ENCODE peak calls at places on chromosomes 7 and 10, in eight cellular contexts. F, E, I, W, J, B, O and A are unnamed samples.

GRCh38 chr7:5396542-5396941 is 27.1 kb downstream of the TNRC18 start:
- DNase-seq in F (peak; percentile 54), E (no peak), I (no peak), W (peak; percentile 23), J (no peak), B (peak; percentile 45), O (no peak), A (no peak)

GRCh38 chr7:105133358-105133757 is 119.4 kb downstream of the KMT2E start:
- DNase-seq in F (no peak), E (no peak), I (no peak), W (no peak), J (no peak), B (no peak), O (no peak), A (no peak)

GRCh38 chr10:50512743-50513416 is 110.9 kb downstream of the SGMS1 start:
- DNase-seq in F (peak; percentile 26), E (no peak), I (no peak), W (no peak), J (no peak), B (no peak), O (no peak), A (no peak)

GRCh38 chr10:15106352-15107013 is 9.3 kb downstream of the RPP38 start:
- DNase-seq in F (peak; percentile 58), E (peak; percentile 67), I (peak; percentile 83), W (peak; percentile 40), J (peak; percentile 64), B (peak; percentile 42), O (peak; percentile 55), A (no peak)

GRCh38 chr7:94294471-94295131 is 100.1 kb upstream of the COL1A2 start:
- DNase-seq in F (no peak), E (no peak), I (no peak), W (no peak), J (no peak), B (no peak), O (no peak), A (no peak)

GRCh38 chr7:49852619-49853462 is 79.4 kb downstream of the VWC2 start:
- DNase-seq in F (no peak), E (peak; percentile 49), I (peak; percentile 50), W (no peak), J (peak; percentile 31), B (no peak), O (peak; percentile 29), A (no peak)

GRCh38 chr10:341081-341740 is 206.0 kb downstream of the ZMYND11 start:
- DNase-seq in F (no peak), E (no peak), I (no peak), W (no peak), J (no peak), B (no peak), O (no peak), A (no peak)

GRCh38 chr7:127957886-127958285 is 73.4 kb downstream of the LRRC4 start:
- DNase-seq in F (no peak), E (no peak), I (no peak), W (no peak), J (no peak), B (no peak), O (no peak), A (no peak)

GRCh38 chr10:103618575-103619423 is 125.3 kb downstream of the NEURL1 start:
- DNase-seq in F (no peak), E (peak; percentile 66), I (no peak), W (no peak), J (peak; percentile 75), B (no peak), O (peak; percentile 81), A (no peak)

GRCh38 chr7:15839415-15840100 is 153.1 kb upstream of the MEOX2 start:
- DNase-seq in F (no peak), E (peak; percentile 45), I (peak; percentile 16), W (no peak), J (peak; percentile 83), B (no peak), O (peak; percentile 4), A (no peak)

GRCh38 chr10:30736685-30737232 is 107.2 kb upstream of the LYZL2 start:
- DNase-seq in F (no peak), E (peak; percentile 90), I (peak; percentile 99), W (no peak), J (no peak), B (no peak), O (no peak), A (peak; percentile 72)

GRCh38 chr7:41131956-41132355 is 570.9 kb downstream of the INHBA start:
- DNase-seq in F (no peak), E (no peak), I (no peak), W (no peak), J (no peak), B (no peak), O (no peak), A (no peak)

GRCh38 chr10:17950726-17951125 is 992 bp upstream of the SLC39A12 start:
- DNase-seq in F (no peak), E (no peak), I (no peak), W (no peak), J (no peak), B (no peak), O (no peak), A (no peak)

GRCh38 chr10:116587878-116588590 is 2.7 kb upstream of the PNLIPRP1 start:
- DNase-seq in F (no peak), E (no peak), I (no peak), W (no peak), J (no peak), B (no peak), O (no peak), A (no peak)

GRCh38 chr7:12323415-12323814 is 80.2 kb downstream of the VWDE start:
- DNase-seq in F (no peak), E (no peak), I (no peak), W (no peak), J (no peak), B (no peak), O (no peak), A (no peak)

GRCh38 chr7:74612015-74612829 is 45.3 kb upstream of the GTF2I start:
- DNase-seq in F (no peak), E (no peak), I (peak; percentile 33), W (no peak), J (no peak), B (no peak), O (peak; percentile 63), A (no peak)

GRCh38 chr10:4488924-4489323 is 337.1 kb upstream of the AKR1E2 start:
- DNase-seq in F (no peak), E (no peak), I (no peak), W (no peak), J (no peak), B (no peak), O (no peak), A (no peak)

GRCh38 chr10:9097206-9097990 is 1042.9 kb downstream of the GATA3 start:
- DNase-seq in F (no peak), E (no peak), I (no peak), W (no peak), J (no peak), B (no peak), O (no peak), A (no peak)

GRCh38 chr7:78039791-78040776 is 241.5 kb downstream of the PHTF2 start:
- DNase-seq in F (peak; percentile 49), E (no peak), I (no peak), W (no peak), J (peak; percentile 10), B (peak; percentile 17), O (no peak), A (no peak)

GRCh38 chr7:1907751-1908365 is 237.8 kb downstream of the ELFN1 start:
- DNase-seq in F (no peak), E (no peak), I (no peak), W (no peak), J (no peak), B (no peak), O (no peak), A (no peak)

GRCh38 chr7:95690367-95690947 is 81.9 kb upstream of the DYNC1I1 start:
- DNase-seq in F (no peak), E (peak; percentile 2), I (peak; percentile 51), W (no peak), J (peak; percentile 16), B (no peak), O (peak; percentile 69), A (peak; percentile 7)

GRCh38 chr7:39465055-39465929 is 100.9 kb upstream of the YAE1 start:
- DNase-seq in F (no peak), E (peak; percentile 26), I (peak; percentile 60), W (no peak), J (peak; percentile 21), B (no peak), O (peak; percentile 12), A (peak; percentile 4)

GRCh38 chr10:72612203-72612826 is 13.6 kb downstream of the MICU1 start:
- DNase-seq in F (no peak), E (no peak), I (no peak), W (no peak), J (peak; percentile 10), B (no peak), O (no peak), A (peak; percentile 1)

GRCh38 chr10:103273026-103273425 is 3.9 kb upstream of the INA start:
- DNase-seq in F (no peak), E (peak; percentile 96), I (peak; percentile 91), W (no peak), J (no peak), B (no peak), O (no peak), A (peak; percentile 36)

GRCh38 chr10:86366033-86366901 is at the start of gene GRID1:
- DNase-seq in F (no peak), E (peak; percentile 36), I (no peak), W (no peak), J (no peak), B (no peak), O (peak; percentile 85), A (no peak)